ENCODE peak calls at places on chromosomes 16 and 17, in four cellular contexts. One of them, this sample, is unnamed.
A peak's percentile ranks its signal among the peaks of the same experiment; 100 is the strongest.

GRCh38 chr16:47612711-47613110 is 151.6 kb downstream of the PHKB start:
- DNase-seq in heart right ventricle: no peak
- DNase-seq in T-helper 2 cell: no peak
- DNase-seq in ecto neural progenitor cell: no peak
- DNase-seq in this sample: no peak

GRCh38 chr16:50213939-50214519 is 52.3 kb upstream of the ADCY7 start:
- DNase-seq in heart right ventricle: no peak
- DNase-seq in T-helper 2 cell: peak; percentile 27
- DNase-seq in ecto neural progenitor cell: no peak
- DNase-seq in this sample: no peak

GRCh38 chr16:75648265-75649076 is 898 bp downstream of the TERF2IP start:
- DNase-seq in heart right ventricle: peak; percentile 83
- DNase-seq in T-helper 2 cell: peak; percentile 78
- DNase-seq in ecto neural progenitor cell: peak; percentile 83
- DNase-seq in this sample: no peak

GRCh38 chr17:30086896-30087295 is 29.7 kb upstream of the NSRP1 start:
- DNase-seq in heart right ventricle: no peak
- DNase-seq in T-helper 2 cell: no peak
- DNase-seq in ecto neural progenitor cell: no peak
- DNase-seq in this sample: no peak

GRCh38 chr17:42682400-42683384 is at the start of gene CNTNAP1:
- DNase-seq in heart right ventricle: peak; percentile 58
- DNase-seq in T-helper 2 cell: no peak
- DNase-seq in ecto neural progenitor cell: peak; percentile 87
- DNase-seq in this sample: no peak

GRCh38 chr17:8125947-8126305 is 2.0 kb upstream of the HES7 start:
- DNase-seq in heart right ventricle: no peak
- DNase-seq in T-helper 2 cell: no peak
- DNase-seq in ecto neural progenitor cell: peak; percentile 84
- DNase-seq in this sample: no peak

GRCh38 chr16:81946206-81946605 is 65.1 kb downstream of the SDR42E1 start:
- DNase-seq in heart right ventricle: no peak
- DNase-seq in T-helper 2 cell: no peak
- DNase-seq in ecto neural progenitor cell: no peak
- DNase-seq in this sample: peak; percentile 34

GRCh38 chr16:29744541-29745101 is 1.2 kb downstream of the C16orf54 start:
- DNase-seq in heart right ventricle: no peak
- DNase-seq in T-helper 2 cell: peak; percentile 33
- DNase-seq in ecto neural progenitor cell: no peak
- DNase-seq in this sample: no peak

GRCh38 chr16:35305476-35305875 is 1846.1 kb downstream of the TP53TG3F start:
- DNase-seq in heart right ventricle: no peak
- DNase-seq in T-helper 2 cell: no peak
- DNase-seq in ecto neural progenitor cell: no peak
- DNase-seq in this sample: no peak

GRCh38 chr17:61656721-61657217 is 65.8 kb upstream of the NACA2 start:
- DNase-seq in heart right ventricle: no peak
- DNase-seq in T-helper 2 cell: no peak
- DNase-seq in ecto neural progenitor cell: no peak
- DNase-seq in this sample: no peak

GRCh38 chr17:70184770-70185169 is 15.4 kb downstream of the KCNJ2 start:
- DNase-seq in heart right ventricle: no peak
- DNase-seq in T-helper 2 cell: no peak
- DNase-seq in ecto neural progenitor cell: no peak
- DNase-seq in this sample: no peak

GRCh38 chr16:58418601-58419000 is 26.3 kb downstream of the GINS3 start:
- DNase-seq in heart right ventricle: peak; percentile 64
- DNase-seq in T-helper 2 cell: no peak
- DNase-seq in ecto neural progenitor cell: no peak
- DNase-seq in this sample: no peak

GRCh38 chr17:13350466-13350865 is 251.3 kb downstream of the HS3ST3A1 start:
- DNase-seq in heart right ventricle: no peak
- DNase-seq in T-helper 2 cell: no peak
- DNase-seq in ecto neural progenitor cell: no peak
- DNase-seq in this sample: no peak

GRCh38 chr16:15613676-15614075 is 29.3 kb downstream of the MARF1 start:
- DNase-seq in heart right ventricle: no peak
- DNase-seq in T-helper 2 cell: no peak
- DNase-seq in ecto neural progenitor cell: no peak
- DNase-seq in this sample: no peak

GRCh38 chr17:41687828-41688640 is 651 bp upstream of the EIF1 start:
- DNase-seq in heart right ventricle: peak; percentile 42
- DNase-seq in T-helper 2 cell: no peak
- DNase-seq in ecto neural progenitor cell: no peak
- DNase-seq in this sample: no peak

GRCh38 chr17:83109793-83110645 is 30.6 kb downstream of the METRNL start:
- DNase-seq in heart right ventricle: peak; percentile 82
- DNase-seq in T-helper 2 cell: no peak
- DNase-seq in ecto neural progenitor cell: no peak
- DNase-seq in this sample: no peak

GRCh38 chr17:44910231-44911106 is 4.8 kb downstream of the GFAP start:
- DNase-seq in heart right ventricle: no peak
- DNase-seq in T-helper 2 cell: no peak
- DNase-seq in ecto neural progenitor cell: peak; percentile 41
- DNase-seq in this sample: no peak

GRCh38 chr17:40069751-40070643 is 7.2 kb downstream of the THRA start:
- DNase-seq in heart right ventricle: peak; percentile 31
- DNase-seq in T-helper 2 cell: peak; percentile 47
- DNase-seq in ecto neural progenitor cell: peak; percentile 47
- DNase-seq in this sample: no peak

GRCh38 chr17:5000237-5000639 is 2.5 kb downstream of the KIF1C start:
- DNase-seq in heart right ventricle: peak; percentile 87
- DNase-seq in T-helper 2 cell: no peak
- DNase-seq in ecto neural progenitor cell: no peak
- DNase-seq in this sample: no peak

GRCh38 chr16:47136101-47136820 is 7.5 kb downstream of the NETO2 start:
- DNase-seq in heart right ventricle: no peak
- DNase-seq in T-helper 2 cell: no peak
- DNase-seq in ecto neural progenitor cell: no peak
- DNase-seq in this sample: no peak

GRCh38 chr16:71311553-71312158 is 22.5 kb upstream of the CMTR2 start:
- DNase-seq in heart right ventricle: no peak
- DNase-seq in T-helper 2 cell: no peak
- DNase-seq in ecto neural progenitor cell: peak; percentile 68
- DNase-seq in this sample: no peak

GRCh38 chr16:87602005-87602790 is at the start of gene JPH3:
- DNase-seq in heart right ventricle: no peak
- DNase-seq in T-helper 2 cell: no peak
- DNase-seq in ecto neural progenitor cell: peak; percentile 72
- DNase-seq in this sample: no peak

GRCh38 chr16:65809627-65810026 is 556.9 kb upstream of the CDH5 start:
- DNase-seq in heart right ventricle: no peak
- DNase-seq in T-helper 2 cell: no peak
- DNase-seq in ecto neural progenitor cell: no peak
- DNase-seq in this sample: no peak

GRCh38 chr16:84806256-84806889 is 13.4 kb upstream of the CRISPLD2 start:
- DNase-seq in heart right ventricle: peak; percentile 53
- DNase-seq in T-helper 2 cell: no peak
- DNase-seq in ecto neural progenitor cell: no peak
- DNase-seq in this sample: no peak

GRCh38 chr17:27808629-27809028 is 8.3 kb upstream of the NOS2 start:
- DNase-seq in heart right ventricle: no peak
- DNase-seq in T-helper 2 cell: no peak
- DNase-seq in ecto neural progenitor cell: no peak
- DNase-seq in this sample: no peak

GRCh38 chr17:44309472-44309871 is 1.1 kb downstream of the RUNDC3A start:
- DNase-seq in heart right ventricle: no peak
- DNase-seq in T-helper 2 cell: no peak
- DNase-seq in ecto neural progenitor cell: no peak
- DNase-seq in this sample: no peak

GRCh38 chr17:79981661-79982101 is 54.0 kb downstream of the TBC1D16 start:
- DNase-seq in heart right ventricle: no peak
- DNase-seq in T-helper 2 cell: no peak
- DNase-seq in ecto neural progenitor cell: peak; percentile 50
- DNase-seq in this sample: no peak

GRCh38 chr17:72494576-72494975 is 373.8 kb downstream of the SOX9 start:
- DNase-seq in heart right ventricle: no peak
- DNase-seq in T-helper 2 cell: no peak
- DNase-seq in ecto neural progenitor cell: no peak
- DNase-seq in this sample: no peak

GRCh38 chr17:7263801-7264078 is 1.5 kb upstream of the CLDN7 start:
- DNase-seq in heart right ventricle: no peak
- DNase-seq in T-helper 2 cell: no peak
- DNase-seq in ecto neural progenitor cell: no peak
- DNase-seq in this sample: no peak

GRCh38 chr16:84013787-84014569 is 28.6 kb downstream of the SLC38A8 start:
- DNase-seq in heart right ventricle: no peak
- DNase-seq in T-helper 2 cell: peak; percentile 27
- DNase-seq in ecto neural progenitor cell: peak; percentile 92
- DNase-seq in this sample: no peak